ENCODE peak calls at places on chromosomes 5 and 9, in five cellular contexts. S is H1, G is cardiac muscle cell, O is IMR-90, V is brain microvascular endothelial cell. F is an unnamed sample.

GRCh38 chr9:80649001-80649420 is 1040.3 kb downstream of the TLE1 start:
- DNase-seq in S (no peak), G (peak; percentile 93), O (peak; percentile 91), V (peak; percentile 76), F (peak; percentile 89)

GRCh38 chr9:86990276-86990675 is 43.0 kb upstream of the GAS1 start:
- DNase-seq in S (no peak), G (peak; percentile 85), O (no peak), V (no peak), F (no peak)

GRCh38 chr5:41524174-41524573 is 13.8 kb upstream of the PLCXD3 start:
- DNase-seq in S (no peak), G (peak; percentile 25), O (no peak), V (no peak), F (no peak)

GRCh38 chr9:98807070-98807810 is at the start of gene GALNT12:
- DNase-seq in S (peak; percentile 77), G (no peak), O (no peak), V (no peak), F (no peak)

GRCh38 chr9:85995612-85996011 is 54.7 kb downstream of the NAA35 start:
- DNase-seq in S (no peak), G (no peak), O (no peak), V (no peak), F (no peak)

GRCh38 chr9:86946712-86947145 is 577 bp downstream of the GAS1 start:
- DNase-seq in S (peak; percentile 53), G (peak; percentile 74), O (no peak), V (peak; percentile 36), F (peak; percentile 62)

GRCh38 chr9:3986060-3986459 is 313.8 kb downstream of the GLIS3 start:
- DNase-seq in S (no peak), G (no peak), O (no peak), V (no peak), F (no peak)

GRCh38 chr9:88387035-88387732 is 1.1 kb upstream of the SPIN1 start:
- DNase-seq in S (no peak), G (peak; percentile 66), O (peak; percentile 55), V (peak; percentile 43), F (peak; percentile 57)

GRCh38 chr5:73418244-73418691 is 30.3 kb downstream of the FOXD1 start:
- DNase-seq in S (no peak), G (no peak), O (no peak), V (no peak), F (peak; percentile 49)

GRCh38 chr5:31021181-31021624 is 172.3 kb upstream of the CDH6 start:
- DNase-seq in S (no peak), G (peak; percentile 6), O (peak; percentile 85), V (peak; percentile 80), F (peak; percentile 51)

GRCh38 chr9:97983524-97984187 is 515 bp downstream of the ANP32B start:
- DNase-seq in S (peak; percentile 62), G (peak; percentile 50), O (peak; percentile 9), V (no peak), F (no peak)

GRCh38 chr5:127428748-127429147 is 88.7 kb upstream of the PRRC1 start:
- DNase-seq in S (no peak), G (peak; percentile 68), O (no peak), V (no peak), F (no peak)

GRCh38 chr5:40486437-40487270 is 193.1 kb upstream of the PTGER4 start:
- DNase-seq in S (no peak), G (no peak), O (peak; percentile 29), V (no peak), F (peak; percentile 27)

GRCh38 chr5:90767710-90768109 is 209.1 kb downstream of the ADGRV1 start:
- DNase-seq in S (no peak), G (no peak), O (no peak), V (no peak), F (no peak)

GRCh38 chr5:14665949-14666741 is 1.6 kb downstream of the OTULIN start:
- DNase-seq in S (no peak), G (no peak), O (peak; percentile 33), V (no peak), F (no peak)

GRCh38 chr5:180718810-180719453 is 20.9 kb downstream of the OR2Y1 start:
- DNase-seq in S (no peak), G (peak; percentile 47), O (peak; percentile 31), V (peak; percentile 27), F (peak; percentile 29)

GRCh38 chr5:145324767-145325479 is 510.2 kb downstream of the PRELID2 start:
- DNase-seq in S (no peak), G (peak; percentile 2), O (peak; percentile 15), V (no peak), F (peak; percentile 10)

GRCh38 chr9:137305060-137305787 is 3.2 kb upstream of the NRARP start:
- DNase-seq in S (peak; percentile 66), G (peak; percentile 50), O (no peak), V (peak; percentile 54), F (peak; percentile 39)

GRCh38 chr9:32431196-32431595 is 46.8 kb downstream of the ACO1 start:
- DNase-seq in S (no peak), G (peak; percentile 10), O (peak; percentile 38), V (peak; percentile 40), F (no peak)

GRCh38 chr9:101275671-101276250 is 109.0 kb downstream of the BAAT start:
- DNase-seq in S (no peak), G (no peak), O (no peak), V (no peak), F (no peak)

GRCh38 chr5:82336566-82337351 is 58.6 kb upstream of the RPS23 start:
- DNase-seq in S (no peak), G (no peak), O (no peak), V (no peak), F (no peak)

GRCh38 chr9:116547729-116548426 is 139.2 kb upstream of the TRIM32 start:
- DNase-seq in S (no peak), G (no peak), O (no peak), V (no peak), F (no peak)

GRCh38 chr9:71766663-71767062 is 1.6 kb downstream of the CEMIP2 start:
- DNase-seq in S (no peak), G (no peak), O (no peak), V (no peak), F (no peak)

GRCh38 chr9:71765693-71766092 is 2.6 kb downstream of the CEMIP2 start:
- DNase-seq in S (no peak), G (peak; percentile 50), O (peak; percentile 72), V (no peak), F (no peak)

GRCh38 chr9:71762900-71763653 is 5.2 kb downstream of the CEMIP2 start:
- DNase-seq in S (no peak), G (peak; percentile 50), O (peak; percentile 84), V (peak; percentile 42), F (peak; percentile 65)

GRCh38 chr9:71763752-71764332 is 4.5 kb downstream of the CEMIP2 start:
- DNase-seq in S (no peak), G (peak; percentile 39), O (no peak), V (no peak), F (peak; percentile 58)

DNA sequence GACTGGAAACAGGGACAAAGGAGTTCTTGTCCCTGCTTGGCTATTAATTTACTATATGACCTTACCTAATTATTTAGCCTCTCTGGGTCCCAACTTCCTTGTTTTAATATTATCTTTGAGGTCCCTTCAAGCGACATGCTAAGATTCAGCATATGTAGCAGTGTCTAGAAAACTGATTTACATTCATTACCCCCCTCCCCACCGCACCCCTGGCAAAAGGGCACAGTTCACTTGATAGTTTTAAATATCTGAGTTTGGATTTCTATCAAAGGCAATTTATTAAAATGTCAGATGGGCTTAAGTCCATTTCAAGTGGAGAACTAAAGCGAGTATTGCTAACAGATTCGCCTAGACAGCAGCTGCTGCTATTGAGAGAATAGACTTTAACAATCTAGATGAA is 3.9 kb downstream of the CEMIP2 start:
- DNase-seq in S (no peak), G (no peak), O (no peak), V (no peak), F (no peak)
- H3K4me3 ChIP-seq in S (no peak overlapping the region), G (no peak overlapping the region), O (no peak overlapping the region), V (no peak overlapping the region), F (no peak overlapping the region)

GRCh38 chr5:61286446-61287132 is 45.5 kb upstream of the ZSWIM6 start:
- DNase-seq in S (no peak), G (no peak), O (peak; percentile 68), V (peak; percentile 54), F (peak; percentile 52)

GRCh38 chr5:61290815-61291214 is 41.2 kb upstream of the ZSWIM6 start:
- DNase-seq in S (no peak), G (no peak), O (no peak), V (no peak), F (peak; percentile 49)

GRCh38 chr5:61292130-61292672 is 39.9 kb upstream of the ZSWIM6 start:
- DNase-seq in S (no peak), G (no peak), O (no peak), V (no peak), F (no peak)

GRCh38 chr5:61289669-61290363 is 42.2 kb upstream of the ZSWIM6 start:
- DNase-seq in S (no peak), G (no peak), O (no peak), V (no peak), F (no peak)

DNA sequence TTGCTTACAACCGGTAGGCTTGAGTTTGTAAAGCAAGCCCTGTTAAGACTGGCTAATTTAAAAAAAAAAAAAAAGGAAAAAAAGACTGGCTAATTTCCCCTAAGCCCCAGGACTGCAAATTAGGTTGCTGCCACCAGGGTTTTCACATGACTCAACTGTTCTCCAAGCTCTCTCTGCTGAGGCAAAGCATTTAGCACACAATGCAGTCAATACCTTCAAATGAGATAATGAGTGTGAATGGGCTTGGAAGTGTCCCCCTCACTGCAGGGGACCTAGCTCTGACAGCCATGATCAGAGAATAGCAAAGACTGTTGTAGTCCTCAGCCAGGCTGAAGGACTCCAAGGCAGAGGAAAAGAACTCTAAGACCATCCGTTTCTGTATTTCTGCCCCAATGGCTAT is 42.8 kb upstream of the ZSWIM6 start:
- DNase-seq in S (no peak), G (no peak), O (no peak), V (no peak), F (no peak)
- TF ChIP-seq CTCF in S (no peak), G (no peak), O (peak; percentile 13), V (peak; percentile 33), F (no peak)

GRCh38 chr9:35488019-35488418 is 1.9 kb upstream of the RUSC2 start:
- DNase-seq in S (no peak), G (no peak), O (no peak), V (no peak), F (no peak)
- H3K4me3 ChIP-seq in S (no peak overlapping the region), G (no peak overlapping the region), O (no peak overlapping the region), V (no peak overlapping the region), F (no peak overlapping the region)

DNA sequence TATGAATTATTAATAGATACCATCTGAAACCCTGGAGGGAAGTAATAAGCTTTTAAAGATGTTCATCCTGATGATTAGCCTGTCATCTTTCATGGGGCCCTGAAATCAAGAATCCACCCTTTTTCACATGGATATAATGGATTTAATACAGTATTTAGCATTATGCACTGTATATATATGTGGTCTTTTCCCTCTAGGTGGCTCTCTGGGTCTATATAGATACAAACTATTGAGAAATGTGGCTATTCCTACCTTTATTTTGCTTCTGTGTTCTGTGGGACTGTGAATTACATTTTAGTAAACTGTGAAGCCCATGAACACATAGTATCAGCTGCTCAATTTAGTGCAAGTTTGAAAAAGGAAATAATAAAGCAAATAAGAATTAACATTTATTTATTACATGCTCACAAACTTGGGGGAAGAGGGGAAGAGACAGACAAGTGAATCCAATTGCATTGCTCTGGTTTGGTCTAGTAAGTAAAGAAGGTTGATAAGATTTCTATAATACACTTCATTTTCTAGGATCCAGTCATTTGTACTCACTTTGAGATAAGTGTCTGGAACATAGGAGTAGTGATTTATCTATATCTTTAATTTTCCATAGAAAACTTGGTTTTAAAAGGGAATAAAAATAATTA is 112.2 kb downstream of the SCAMP1 start:
- DNase-seq in S (no peak), G (peak; percentile 60), O (no peak), V (no peak), F (peak; percentile 51)
- TF ChIP-seq CTCF in S (no peak), G (peak; percentile 50), O (no peak), V (peak; percentile 9), F (peak; percentile 51)

GRCh38 chr5:1139366-1139765 is 27.5 kb upstream of the SLC12A7 start:
- DNase-seq in S (no peak), G (no peak), O (no peak), V (no peak), F (no peak)
- H3K4me3 ChIP-seq in S (no peak overlapping the region), G (no peak overlapping the region), O (no peak overlapping the region), V (no peak overlapping the region), F (no peak overlapping the region)